ENCODE peak calls at places on chromosomes 16 and 17, in four cellular contexts. S, M, B and O are unnamed samples. For H3K4me1 and H3K27me3, the result is how much of the 10 kb centered on the place peaks cover.

GRCh38 chr16:80993293-80993691 is 13.4 kb downstream of the CMC2 start:
- DNase-seq in S (peak), M (no peak), B (no peak), O (no peak)

GRCh38 chr17:32763855-32764439 is 113.0 kb downstream of the MYO1D start:
- DNase-seq in S (no peak), M (no peak), B (no peak), O (no peak)

GRCh38 chr16:3881499-3881995 is 1.0 kb upstream of the CREBBP start:
- DNase-seq in S (peak), M (no peak), B (no peak), O (no peak)

GRCh38 chr17:8922451-8922850 is 43.1 kb downstream of the PIK3R5 start:
- DNase-seq in S (no peak), M (no peak), B (no peak), O (no peak)

GRCh38 chr17:70804161-70804560 is 634.8 kb downstream of the KCNJ2 start:
- DNase-seq in S (no peak), M (no peak), B (no peak), O (no peak)

GRCh38 chr16:88885693-88886253 is 19.3 kb upstream of the PABPN1L start:
- DNase-seq in S (no peak), M (no peak), B (no peak), O (no peak)

GRCh38 chr17:28585891-28586290 is 9.2 kb upstream of the ALDOC start:
- DNase-seq in S (no peak), M (no peak), B (no peak), O (no peak)

GRCh38 chr16:85913141-85913601 is 14.2 kb downstream of the IRF8 start:
- DNase-seq in S (no peak), M (no peak), B (no peak), O (no peak)

GRCh38 chr16:75764154-75764768 is 38.0 kb upstream of the CPHXL start:
- DNase-seq in S (peak), M (peak), B (peak), O (peak)

GRCh38 chr16:58658796-58659211 is 25.8 kb downstream of the SLC38A7 start:
- DNase-seq in S (peak), M (no peak), B (no peak), O (no peak)

GRCh38 chr17:63838586-63839184 is 3.8 kb downstream of the SMARCD2 start:
- DNase-seq in S (no peak), M (peak), B (peak), O (peak)

GRCh38 chr17:45739786-45740185 is 44.3 kb upstream of the CRHR1 start:
- DNase-seq in S (no peak), M (no peak), B (no peak), O (no peak)

GRCh38 chr16:8751481-8752311 is 45.7 kb downstream of the TMEM186 start:
- DNase-seq in S (no peak), M (no peak), B (no peak), O (no peak)

GRCh38 chr16:49697631-49698030 is 158.3 kb downstream of the ZNF423 start:
- DNase-seq in S (no peak), M (no peak), B (no peak), O (no peak)

GRCh38 chr17:67156269-67157199 is 88.5 kb downstream of the HELZ start:
- DNase-seq in S (peak), M (no peak), B (no peak), O (no peak)

GRCh38 chr16:17465460-17465859 is 5.3 kb downstream of the XYLT1 start:
- DNase-seq in S (no peak), M (no peak), B (no peak), O (no peak)

GRCh38 chr17:44197980-44198720 is 1.5 kb downstream of the ATXN7L3 start:
- DNase-seq in S (peak), M (peak), B (no peak), O (no peak)

GRCh38 chr16:1691276-1691675 is 13.2 kb downstream of the JPT2 start:
- DNase-seq in S (no peak), M (no peak), B (no peak), O (no peak)

GRCh38 chr16:23900480-23901177 is 64.8 kb downstream of the PRKCB start:
- DNase-seq in S (peak), M (no peak), B (no peak), O (no peak)

GRCh38 chr17:66781135-66781534 is 53.8 kb upstream of the CACNG5 start:
- DNase-seq in S (no peak), M (no peak), B (no peak), O (no peak)

GRCh38 chr16:16124974-16125373 is 98.3 kb downstream of the ABCC6 start:
- DNase-seq in S (no peak), M (no peak), B (no peak), O (no peak)

GRCh38 chr17:31374083-31374447 is 17.4 kb upstream of the RAB11FIP4 start:
- DNase-seq in S (no peak), M (no peak), B (no peak), O (no peak)

GRCh38 chr16:63907251-63907650 is 1214.6 kb downstream of the CDH11 start:
- DNase-seq in S (no peak), M (no peak), B (no peak), O (no peak)

GRCh38 chr16:47026492-47026891 is 53.0 kb upstream of the DNAJA2 start:
- DNase-seq in S (no peak), M (no peak), B (no peak), O (no peak)

GRCh38 chr17:75188614-75189013 is 5.9 kb upstream of the SUMO2 start:
- DNase-seq in S (no peak), M (no peak), B (no peak), O (no peak)

GRCh38 chr17:75194879-75195278 is 10.6 kb upstream of the NUP85 start:
- DNase-seq in S (no peak), M (no peak), B (no peak), O (no peak)

GRCh38 chr17:75191584-75191983 is 8.8 kb upstream of the SUMO2 start:
- DNase-seq in S (peak), M (no peak), B (no peak), O (no peak)
- H3K4me1 ChIP-seq in S (under half), M (under half), B (under half), O (under half)

GRCh38 chr17:79188679-79189078 is 114.1 kb downstream of the ENGASE start:
- DNase-seq in S (no peak), M (no peak), B (no peak), O (no peak)
- H3K27me3 ChIP-seq in S (under half), M (half or more), B (under half), O (half or more)

DNA sequence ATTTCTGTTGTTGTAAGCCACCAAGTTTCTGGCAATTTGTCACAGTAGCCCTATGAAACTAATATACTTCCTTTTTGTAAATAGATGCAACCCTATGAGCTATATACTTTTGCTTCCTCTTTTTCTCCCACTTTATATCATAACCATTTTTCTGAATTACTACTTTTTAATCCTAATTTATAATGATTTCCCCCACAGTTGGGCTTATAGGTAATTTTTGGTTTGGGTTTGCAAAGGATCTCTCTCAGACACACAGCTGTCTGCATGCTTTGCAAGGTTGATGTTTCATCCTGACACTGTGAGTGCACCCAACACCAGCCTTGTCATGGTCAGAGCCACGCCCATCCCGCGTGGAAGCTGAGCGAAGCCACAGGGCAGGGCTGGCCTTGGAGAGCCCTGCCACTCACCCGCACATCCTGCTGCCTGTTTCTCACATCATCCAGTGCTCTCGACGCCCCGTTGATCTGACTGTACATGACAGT is 5.7 kb downstream of the TRIM25 start:
- DNase-seq in S (peak), M (peak), B (no peak), O (no peak)
- H3K4me1 ChIP-seq in S (under half), M (under half), B (under half), O (under half)

DNA sequence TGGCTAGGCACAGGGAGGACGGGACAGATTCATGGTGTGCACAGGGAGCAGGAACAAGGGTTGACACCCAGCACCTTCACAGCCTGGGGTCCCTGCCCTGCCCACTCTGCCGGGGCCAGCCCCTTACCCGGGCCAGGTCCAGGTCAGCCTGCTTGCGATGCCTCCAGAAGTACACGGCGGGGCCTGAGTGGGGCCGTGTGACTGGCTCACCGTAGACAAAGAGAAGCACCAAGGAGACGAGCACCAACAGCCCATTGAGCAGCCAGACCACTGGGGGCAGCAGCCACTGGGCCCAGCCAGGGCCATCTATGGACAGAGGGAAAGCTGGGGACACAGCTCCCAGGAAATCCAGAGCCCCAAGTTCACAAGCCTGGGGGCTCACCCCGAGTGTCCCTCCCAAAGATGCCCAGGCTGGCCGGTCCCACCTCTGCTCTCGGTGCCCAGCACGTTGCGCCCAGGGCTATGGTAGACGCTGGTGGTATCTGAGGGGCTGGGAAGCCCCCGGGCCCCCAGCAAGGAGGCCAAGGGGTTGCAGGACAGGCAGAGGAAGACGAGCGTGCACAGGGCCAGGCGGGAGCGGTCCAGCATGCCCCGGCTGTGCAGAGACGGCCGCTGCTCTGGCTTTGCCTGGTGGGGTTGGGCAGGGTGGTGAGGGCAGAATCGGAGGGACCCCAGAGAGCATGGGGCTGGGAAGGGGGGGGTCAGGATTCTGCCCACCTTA is 19.8 kb downstream of the SREBF1 start:
- DNase-seq in S (no peak), M (no peak), B (no peak), O (no peak)
- H3K27me3 ChIP-seq in S (under half), M (under half), B (under half), O (under half)

GRCh38 chr17:61018938-61019337 is 341.3 kb downstream of the BCAS3 start:
- DNase-seq in S (no peak), M (no peak), B (no peak), O (no peak)

GRCh38 chr17:61015966-61016365 is 338.3 kb downstream of the BCAS3 start:
- DNase-seq in S (no peak), M (no peak), B (no peak), O (no peak)

GRCh38 chr17:61017317-61018001 is 339.8 kb downstream of the BCAS3 start:
- DNase-seq in S (no peak), M (no peak), B (no peak), O (no peak)
- H3K4me1 ChIP-seq in S (under half), M (under half), B (under half), O (under half)

GRCh38 chr17:73546121-73546520 is 98.1 kb downstream of the SDK2 start:
- DNase-seq in S (no peak), M (no peak), B (no peak), O (no peak)
- H3K27me3 ChIP-seq in S (under half), M (under half), B (under half), O (under half)

DNA sequence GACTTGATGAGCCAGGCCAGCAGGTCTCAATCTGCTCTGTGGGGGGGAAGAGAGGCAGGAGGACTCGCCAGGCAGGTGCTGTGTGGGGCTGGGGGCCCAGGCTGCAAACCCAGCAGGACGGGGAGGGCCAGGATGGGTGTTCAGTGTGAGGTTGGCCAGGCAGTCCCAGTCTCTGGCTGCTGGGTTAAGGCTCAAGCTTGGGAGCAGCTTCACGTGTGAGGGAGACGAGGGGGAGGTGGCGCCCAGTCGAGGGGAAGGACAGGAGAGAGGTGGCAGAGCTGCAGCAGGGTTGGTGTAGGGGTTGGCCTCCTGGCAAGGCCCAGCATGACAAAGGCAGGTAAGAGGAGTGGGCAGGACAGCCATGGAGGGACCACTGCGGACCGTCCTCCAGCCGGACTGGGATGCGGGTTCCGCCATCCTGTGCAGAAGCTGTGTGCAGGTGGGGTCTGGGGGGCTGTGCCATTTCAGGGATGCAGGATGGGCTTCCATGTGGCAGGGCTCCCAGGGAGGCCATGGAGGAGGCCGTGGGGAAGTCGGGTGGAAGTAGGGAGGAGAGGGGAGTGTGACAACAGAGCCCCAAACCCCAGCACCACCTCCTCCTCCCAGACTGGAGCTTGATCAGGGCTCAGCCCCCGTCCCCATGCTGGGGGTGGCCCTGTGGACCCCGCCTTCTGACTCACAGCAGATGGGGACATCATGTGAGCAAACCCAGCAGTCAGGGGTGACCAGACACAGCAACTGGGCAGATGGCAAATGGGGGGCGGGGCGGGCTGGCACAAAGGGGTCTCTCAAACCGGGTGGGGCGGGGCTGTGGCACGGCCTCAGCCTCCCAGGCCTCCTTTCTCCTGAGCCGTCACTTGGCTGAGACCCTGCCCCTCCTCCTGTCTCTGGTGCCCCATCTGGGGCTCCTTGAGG is 2.8 kb downstream of the ADGRG1 start:
- DNase-seq in S (no peak), M (no peak), B (no peak), O (no peak)
- H3K4me1 ChIP-seq in S (under half), M (under half), B (under half), O (under half)

GRCh38 chr16:55489119-55489955 is 10.3 kb downstream of the MMP2 start:
- DNase-seq in S (no peak), M (no peak), B (no peak), O (no peak)
- H3K27me3 ChIP-seq in S (under half), M (under half), B (under half), O (under half)

DNA sequence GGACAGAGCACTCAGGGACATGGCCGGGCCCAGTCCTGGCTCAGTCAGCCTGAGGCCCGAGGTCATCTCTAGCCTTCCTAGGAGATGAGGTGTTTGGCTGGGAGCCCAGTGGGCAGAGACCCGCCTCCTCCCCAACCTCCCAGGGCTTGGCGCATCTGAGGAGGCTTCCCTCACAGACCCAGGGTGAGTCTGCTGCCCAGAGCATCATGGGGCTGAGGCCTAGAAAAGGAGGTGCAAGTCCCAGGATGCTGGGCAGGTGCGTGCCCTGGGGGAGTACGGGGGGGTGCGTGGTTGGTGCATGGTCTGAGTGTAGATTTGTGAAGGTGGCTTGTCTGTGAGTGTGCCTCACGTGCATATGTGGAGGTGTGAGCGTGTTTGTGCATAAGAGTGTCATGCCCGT is 4.7 kb downstream of the PDE6G start:
- DNase-seq in S (peak), M (no peak), B (no peak), O (peak)
- H3K4me1 ChIP-seq in S (under half), M (under half), B (under half), O (under half)

GRCh38 chr17:41651625-41652460 is 27.5 kb upstream of the KRT17 start:
- DNase-seq in S (no peak), M (peak), B (no peak), O (no peak)

GRCh38 chr17:41650794-41651624 is 26.6 kb upstream of the KRT17 start:
- DNase-seq in S (no peak), M (no peak), B (no peak), O (no peak)

GRCh38 chr17:41654134-41654907 is 29.9 kb upstream of the KRT17 start:
- DNase-seq in S (no peak), M (peak), B (no peak), O (no peak)

GRCh38 chr17:41653421-41654133 is 29.2 kb upstream of the KRT17 start:
- DNase-seq in S (no peak), M (no peak), B (no peak), O (no peak)

DNA sequence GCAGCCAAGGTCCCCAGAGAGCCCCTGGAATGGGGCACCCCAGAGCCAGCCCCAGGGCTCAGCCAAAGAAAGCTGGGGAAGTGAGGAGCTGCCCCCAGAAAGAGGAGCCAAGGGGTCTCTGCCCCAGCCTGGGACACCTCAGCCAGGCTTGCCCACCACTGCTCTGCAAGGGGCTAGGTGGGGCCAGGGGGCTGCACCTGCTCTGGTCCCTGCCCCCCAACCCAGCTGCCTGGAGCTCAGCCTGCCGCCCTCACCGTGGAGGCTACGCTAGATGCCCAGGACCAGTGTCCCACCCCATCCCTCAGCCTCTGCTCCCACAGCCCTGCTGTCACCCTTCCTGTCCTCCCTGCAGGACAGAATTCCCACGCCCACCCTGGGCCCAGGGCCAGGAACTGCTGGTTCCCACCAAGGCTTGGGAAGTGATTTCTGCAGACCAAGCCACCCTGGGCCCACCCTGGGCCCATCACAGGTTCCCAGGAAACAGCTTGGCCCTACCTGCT is 28.1 kb upstream of the KRT17 start:
- DNase-seq in S (no peak), M (no peak), B (no peak), O (no peak)
- H3K27me3 ChIP-seq in S (under half), M (under half), B (under half), O (under half)